ENCODE peak calls at places on chromosomes 16 and 17, in nine cellular contexts. R is heart left ventricle; P is IMR-90; S is Peyer's patch; O is left lung; Y is CD8-positive, alpha-beta memory T cell; I is HAP-1; U is cardiac muscle cell; A is A673. J is an unnamed sample. For H3K4me1, the result is how much of the 10 kb centered on the place peaks cover.

GRCh38 chr17:27540300-27541105 is 84.3 kb downstream of the KSR1 start:
- DNase-seq in A (no peak), P (peak), Y (no peak), R (peak), I (no peak), U (peak), S (peak), O (peak), J (no peak)

GRCh38 chr16:68760671-68761275 is 23.7 kb downstream of the CDH1 start:
- DNase-seq in S (no peak), P (peak), U (peak), A (no peak), I (no peak), R (no peak), Y (no peak), O (no peak), J (no peak)

GRCh38 chr16:733382-734207 is 6.7 kb downstream of the HAGHL start:
- DNase-seq in Y (no peak), I (no peak), S (no peak), U (no peak), O (no peak), A (no peak), R (no peak), P (no peak), J (peak)

GRCh38 chr17:65455972-65456343 is 105.5 kb downstream of the AXIN2 start:
- DNase-seq in S (no peak), O (no peak), P (peak), A (peak), U (peak), Y (no peak), R (peak), I (no peak), J (no peak)

GRCh38 chr16:81796585-81797346 is 17.7 kb downstream of the PLCG2 start:
- DNase-seq in I (no peak), S (no peak), U (no peak), R (no peak), O (no peak), P (no peak), A (no peak), Y (no peak), J (no peak)

GRCh38 chr16:24309222-24309905 is 53.2 kb downstream of the CACNG3 start:
- DNase-seq in R (no peak), Y (no peak), A (peak), U (peak), I (no peak), P (peak), S (no peak), O (no peak), J (no peak)

GRCh38 chr17:65684631-65685030 is 123.2 kb upstream of the AXIN2 start:
- DNase-seq in R (no peak), Y (no peak), A (no peak), O (no peak), P (peak), I (no peak), S (no peak), U (no peak), J (no peak)

GRCh38 chr17:75813081-75814020 is 28.7 kb downstream of the UNK start:
- DNase-seq in I (no peak), Y (no peak), P (no peak), R (no peak), S (no peak), A (no peak), U (no peak), O (no peak), J (no peak)

GRCh38 chr16:89827383-89828198 is 684 bp upstream of the SPIRE2 start:
- DNase-seq in O (no peak), R (peak), I (peak), P (peak), Y (no peak), U (peak), S (peak), A (peak), J (peak)

GRCh38 chr17:4708436-4708835 is 2.0 kb upstream of the ARRB2 start:
- DNase-seq in O (no peak), S (no peak), I (no peak), P (no peak), Y (peak), U (no peak), R (no peak), A (peak), J (peak)

GRCh38 chr17:1937461-1937860 is 87.7 kb downstream of the RTN4RL1 start:
- DNase-seq in Y (no peak), S (no peak), P (no peak), A (no peak), I (no peak), U (no peak), R (no peak), O (no peak), J (no peak)

GRCh38 chr17:50365649-50366393 is 7.2 kb downstream of the MRPL27 start:
- DNase-seq in R (no peak), I (no peak), A (no peak), Y (no peak), O (peak), U (no peak), P (no peak), S (no peak), J (no peak)

GRCh38 chr17:9432867-9433495 is 142.6 kb downstream of the STX8 start:
- DNase-seq in I (no peak), O (no peak), Y (no peak), S (no peak), R (no peak), U (no peak), P (peak), A (no peak), J (no peak)

GRCh38 chr16:11497329-11497805 is 89.4 kb downstream of the LITAF start:
- DNase-seq in O (peak), Y (no peak), P (peak), U (peak), S (peak), R (peak), I (peak), A (peak), J (no peak)

GRCh38 chr17:78715876-78716275 is 66.2 kb downstream of the CYTH1 start:
- DNase-seq in P (no peak), S (no peak), U (no peak), A (no peak), O (no peak), R (no peak), Y (no peak), I (no peak), J (no peak)

GRCh38 chr17:78716814-78717393 is 65.2 kb downstream of the CYTH1 start:
- DNase-seq in I (no peak), P (peak), U (peak), S (peak), R (peak), Y (no peak), O (peak), A (peak), J (no peak)

GRCh38 chr17:78715000-78715771 is 66.9 kb downstream of the CYTH1 start:
- DNase-seq in A (no peak), U (no peak), I (no peak), R (no peak), O (no peak), S (no peak), P (no peak), Y (no peak), J (no peak)

GRCh38 chr17:78716292-78716691 is 65.8 kb downstream of the CYTH1 start:
- DNase-seq in A (no peak), P (no peak), U (no peak), S (no peak), R (no peak), O (no peak), Y (no peak), I (no peak), J (no peak)

GRCh38 chr17:78714534-78714933 is 67.5 kb downstream of the CYTH1 start:
- DNase-seq in I (no peak), O (no peak), S (no peak), R (no peak), U (no peak), A (no peak), Y (no peak), P (no peak), J (no peak)
- H3K4me1 ChIP-seq in I (under half), O (half or more), S (half or more), R (under half), U (under half), A (under half), Y (half or more), P (under half), J (under half)

GRCh38 chr17:37048806-37049205 is 100.1 kb downstream of the AATF start:
- DNase-seq in Y (no peak), A (no peak), I (no peak), R (no peak), S (no peak), U (no peak), O (no peak), P (no peak), J (no peak)
- H3K4me1 ChIP-seq in Y (under half), A (under half), I (under half), R (under half), S (under half), U (under half), O (under half), P (under half), J (under half)

DNA sequence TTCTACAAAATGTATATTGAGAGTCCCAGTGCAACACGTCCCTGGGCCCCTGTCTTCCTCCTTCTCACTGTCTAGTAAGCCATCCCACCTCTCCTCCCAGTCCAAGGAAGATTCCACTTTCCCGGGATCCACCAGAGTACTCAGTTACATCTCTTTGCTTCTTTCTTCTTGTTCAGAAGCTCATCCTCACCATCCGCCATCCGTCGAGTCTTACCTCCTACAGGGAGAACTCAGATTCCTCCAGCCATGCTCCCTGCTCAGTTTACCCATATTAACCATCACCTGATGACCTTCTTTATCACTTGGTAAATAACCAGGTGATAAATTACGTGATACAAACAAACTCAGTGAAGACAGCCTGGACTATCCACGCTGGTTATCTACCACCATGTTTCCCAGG is 57.1 kb downstream of the CYTH1 start:
- DNase-seq in R (no peak), O (no peak), Y (no peak), I (no peak), S (no peak), P (no peak), A (no peak), U (no peak), J (no peak)
- H3K4me1 ChIP-seq in R (half or more), O (half or more), Y (half or more), I (under half), S (under half), P (under half), A (under half), U (under half), J (under half)

GRCh38 chr16:57273359-57273758 is 11.1 kb downstream of the PLLP start:
- DNase-seq in P (no peak), U (no peak), R (no peak), O (no peak), A (no peak), I (no peak), S (no peak), Y (no peak), J (no peak)
- H3K4me1 ChIP-seq in P (under half), U (under half), R (under half), O (under half), A (under half), I (under half), S (under half), Y (under half), J (under half)

GRCh38 chr16:53089434-53090270 is 34.9 kb downstream of the CHD9 start:
- DNase-seq in I (no peak), A (peak), S (no peak), P (no peak), R (peak), Y (no peak), O (no peak), U (peak), J (no peak)

GRCh38 chr16:53090591-53091507 is 36.1 kb downstream of the CHD9 start:
- DNase-seq in Y (no peak), A (peak), I (no peak), U (peak), O (peak), S (peak), R (peak), P (peak), J (no peak)

GRCh38 chr16:53093162-53093744 is 38.5 kb downstream of the CHD9 start:
- DNase-seq in S (no peak), R (no peak), I (peak), A (peak), U (no peak), P (no peak), O (no peak), Y (no peak), J (no peak)

GRCh38 chr16:53090271-53090590 is 35.4 kb downstream of the CHD9 start:
- DNase-seq in A (no peak), P (no peak), O (no peak), S (no peak), Y (no peak), I (no peak), U (no peak), R (no peak), J (no peak)

DNA sequence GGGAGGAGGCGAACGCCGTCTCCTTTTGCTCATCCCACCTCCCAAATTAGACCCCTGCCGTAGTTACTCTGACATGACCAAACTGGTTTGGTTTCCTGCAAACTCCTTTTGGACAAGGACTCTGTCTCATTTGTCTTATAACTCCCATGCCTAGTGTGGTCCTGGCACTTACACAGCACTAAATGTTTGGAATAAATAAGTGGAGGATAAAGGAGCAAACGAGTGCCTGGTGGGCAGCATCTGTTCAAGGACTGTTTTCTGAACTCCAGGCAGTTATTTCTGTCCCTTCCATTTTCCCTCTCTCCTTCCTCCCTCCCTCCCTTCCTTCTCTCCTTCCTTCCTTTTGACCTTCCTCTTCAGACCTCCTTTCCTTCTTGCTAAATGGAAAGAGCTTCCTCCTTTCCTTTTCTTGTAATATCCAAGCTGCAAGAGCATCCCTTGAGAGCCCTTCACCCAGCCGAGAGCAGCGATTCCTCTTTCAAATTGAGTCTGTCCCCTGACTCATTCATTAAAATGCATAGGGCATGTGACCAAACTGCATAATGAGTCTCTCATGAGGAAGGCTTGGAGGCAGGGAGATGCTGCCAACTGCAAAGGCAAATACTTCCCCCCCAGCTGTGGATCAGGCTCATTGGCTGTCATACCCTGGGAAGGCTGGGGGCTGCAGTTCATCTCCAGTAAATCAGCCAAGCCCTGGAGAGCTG is 36.9 kb downstream of the CHD9 start:
- DNase-seq in U (peak), S (no peak), I (no peak), A (peak), P (peak), R (peak), Y (no peak), O (peak), J (no peak)
- H3K4me1 ChIP-seq in U (under half), S (under half), I (under half), A (half or more), P (under half), R (half or more), Y (under half), O (half or more), J (under half)

GRCh38 chr16:66364959-66365306 is 1.6 kb upstream of the CDH5 start:
- DNase-seq in O (no peak), I (no peak), R (no peak), U (no peak), Y (no peak), P (no peak), S (no peak), A (peak), J (no peak)
- H3K4me1 ChIP-seq in O (under half), I (under half), R (half or more), U (under half), Y (under half), P (under half), S (under half), A (under half), J (under half)

GRCh38 chr17:40331743-40332641 is 23.0 kb downstream of the RARA start:
- DNase-seq in O (peak), P (no peak), A (no peak), Y (no peak), R (peak), S (no peak), U (peak), I (no peak), J (no peak)
- H3K4me1 ChIP-seq in O (half or more), P (half or more), A (under half), Y (half or more), R (half or more), S (under half), U (under half), I (under half), J (under half)

DNA sequence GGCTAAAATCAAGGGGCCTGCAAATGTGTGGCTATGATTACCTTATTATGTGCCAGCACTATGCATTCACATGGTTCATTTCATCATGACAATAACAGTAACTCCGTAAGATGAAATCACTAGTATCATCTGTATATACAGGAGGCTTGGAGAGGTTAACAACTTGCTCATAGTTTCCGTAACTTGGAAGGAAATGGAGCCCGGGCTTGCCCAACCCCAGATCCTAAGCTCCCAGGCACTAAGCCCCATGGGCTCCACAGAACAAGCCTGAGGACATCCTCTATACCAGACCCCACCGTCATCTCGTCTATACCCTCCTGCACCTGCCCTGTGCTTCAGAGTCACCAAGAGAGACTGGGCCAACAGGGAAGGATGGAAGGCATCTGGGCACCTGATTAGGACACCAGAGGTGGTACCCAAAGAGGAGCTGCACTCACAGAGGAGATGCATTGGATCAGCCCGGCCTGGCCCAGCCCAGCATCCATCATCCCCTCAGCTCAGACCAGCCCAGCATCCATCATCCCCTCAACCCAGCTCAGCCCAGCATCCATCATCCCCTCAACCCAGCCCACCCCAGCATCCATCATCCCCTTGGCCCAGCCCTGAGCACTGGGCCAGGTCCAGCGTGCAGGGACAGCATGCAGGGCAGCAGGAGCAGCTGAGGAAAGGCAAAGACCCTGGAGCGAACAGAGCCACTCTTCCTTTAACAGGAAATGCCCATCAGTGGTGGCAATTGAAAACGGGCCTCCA is 28.5 kb downstream of the NSMCE1 start:
- DNase-seq in A (no peak), Y (no peak), I (no peak), U (no peak), S (no peak), P (peak), O (peak), R (no peak), J (no peak)
- H3K4me1 ChIP-seq in A (under half), Y (half or more), I (under half), U (under half), S (under half), P (under half), O (half or more), R (half or more), J (under half)